ENCODE peak calls at places on chromosomes 6 and 20, in ten cellular contexts. I is cardiac fibroblast, C is colonic mucosa, H is GM23338, G is AG04450, O is mammary epithelial cell, E is mucosa of descending colon, X is spleen, M is HFF-Myc, T is HepG2. K is an unnamed sample.

GRCh38 chr20:36097331-36097730 is 57.2 kb upstream of the EPB41L1 start:
- DNase-seq in I (peak; percentile 80), C (peak; percentile 78), O (peak; percentile 34), M (no peak), H (no peak), T (no peak), G (no peak), E (peak; percentile 46), X (no peak), K (no peak)

GRCh38 chr6:117506180-117506835 is 23.8 kb downstream of the DCBLD1 start:
- DNase-seq in I (peak; percentile 67), E (no peak), M (no peak), H (peak; percentile 28), T (peak; percentile 91), C (no peak), X (no peak), G (no peak), O (peak; percentile 33), K (no peak)

GRCh38 chr20:25082498-25082873 is 545 bp upstream of the VSX1 start:
- DNase-seq in C (no peak), X (no peak), I (no peak), H (no peak), O (no peak), G (no peak), E (no peak), T (no peak), M (no peak), K (no peak)

GRCh38 chr6:135939216-135939610 is 87.7 kb downstream of the PDE7B start:
- DNase-seq in H (no peak), C (no peak), E (no peak), O (no peak), T (no peak), X (no peak), G (no peak), I (no peak), M (no peak), K (no peak)

GRCh38 chr20:59611286-59611685 is 6.9 kb downstream of the PHACTR3 start:
- DNase-seq in H (no peak), G (no peak), X (peak; percentile 42), T (no peak), C (no peak), I (no peak), O (no peak), M (no peak), E (no peak), K (no peak)

GRCh38 chr6:135182120-135182992 is 1.2 kb downstream of the MYB start:
- DNase-seq in H (peak; percentile 48), X (peak; percentile 88), O (peak; percentile 23), T (no peak), C (peak; percentile 60), E (peak; percentile 77), M (no peak), I (peak; percentile 16), G (no peak), K (no peak)

GRCh38 chr6:57317060-57317943 is at the start of gene PRIM2:
- DNase-seq in O (peak; percentile 80), G (peak; percentile 41), H (peak; percentile 93), X (peak; percentile 93), T (peak; percentile 89), I (peak; percentile 86), M (peak; percentile 52), E (peak; percentile 89), C (peak; percentile 94), K (peak; percentile 61)

GRCh38 chr6:166959906-166960608 is 3.7 kb upstream of the RNASET2 start:
- DNase-seq in M (no peak), X (no peak), G (no peak), C (no peak), H (no peak), T (no peak), O (no peak), I (no peak), E (no peak), K (no peak)

GRCh38 chr20:45467861-45468260 is 1.7 kb upstream of the WFDC2 start:
- DNase-seq in O (no peak), M (no peak), C (peak; percentile 71), T (no peak), E (peak; percentile 67), G (no peak), X (no peak), H (peak; percentile 15), I (no peak), K (no peak)

GRCh38 chr20:51862796-51863195 is 60.5 kb upstream of the SALL4 start:
- DNase-seq in T (no peak), H (no peak), O (no peak), E (no peak), M (no peak), G (no peak), X (no peak), C (no peak), I (peak; percentile 29), K (no peak)

GRCh38 chr6:2351807-2352431 is 106.5 kb upstream of the GMDS start:
- DNase-seq in H (no peak), T (no peak), E (no peak), G (peak; percentile 34), M (no peak), I (peak; percentile 84), O (no peak), C (no peak), X (no peak), K (no peak)

GRCh38 chr6:157813757-157814455 is 9.1 kb upstream of the SNX9 start:
- DNase-seq in I (peak; percentile 83), M (peak; percentile 48), H (no peak), C (no peak), E (no peak), G (peak; percentile 13), X (no peak), O (peak; percentile 71), T (no peak), K (no peak)

GRCh38 chr6:47034919-47035318 is 7.2 kb downstream of the ADGRF1 start:
- DNase-seq in G (peak; percentile 15), H (peak; percentile 35), X (no peak), I (peak; percentile 93), T (no peak), O (peak; percentile 99), C (no peak), E (no peak), M (peak; percentile 80), K (no peak)

GRCh38 chr6:142207265-142207877 is 60.3 kb downstream of the VTA1 start:
- DNase-seq in O (peak; percentile 32), H (peak; percentile 90), C (peak; percentile 54), T (peak; percentile 67), G (peak; percentile 33), I (peak; percentile 82), X (no peak), M (peak; percentile 43), E (no peak), K (peak; percentile 5)

GRCh38 chr6:168276576-168277273 is 42.9 kb downstream of the DACT2 start:
- DNase-seq in O (no peak), T (no peak), X (peak; percentile 50), C (no peak), G (no peak), I (no peak), H (no peak), E (no peak), M (no peak), K (no peak)

GRCh38 chr6:72260489-72260888 is 361.4 kb upstream of the KCNQ5 start:
- DNase-seq in G (no peak), T (no peak), O (no peak), X (no peak), C (no peak), E (no peak), M (no peak), I (peak; percentile 38), H (no peak), K (no peak)

DNA sequence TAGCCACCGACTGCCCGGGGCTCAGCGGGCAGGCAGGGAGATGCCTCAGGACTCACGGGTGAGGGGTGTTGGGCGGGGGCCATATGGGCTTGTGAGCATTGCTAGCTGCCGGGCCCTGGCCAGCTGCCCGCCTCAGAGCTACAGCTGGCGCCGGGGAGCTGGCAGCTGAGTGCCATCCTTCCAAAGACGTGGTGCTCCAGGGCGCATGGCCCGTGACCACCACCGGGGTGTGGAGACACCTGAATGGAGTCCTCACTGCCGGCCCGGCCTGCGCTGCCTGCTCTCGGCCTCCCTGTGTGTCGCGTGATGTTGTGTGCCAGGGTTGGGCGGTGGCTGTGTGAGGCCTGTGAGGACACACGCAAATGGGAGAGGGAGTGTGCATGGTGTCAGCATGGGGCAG is 10.6 kb upstream of the RBBP8NL start:
- DNase-seq in M (no peak), I (no peak), C (no peak), G (no peak), X (no peak), O (no peak), T (no peak), E (no peak), H (peak; percentile 48), K (no peak)
- TF ChIP-seq CTCF in M (no peak), I (no peak), C (no peak), G (no peak), X (no peak), O (no peak), T (no peak), E (no peak), H (no peak), K (no peak)

GRCh38 chr6:35892482-35892881 is 28.4 kb downstream of the SRPK1 start:
- DNase-seq in M (no peak), G (no peak), X (no peak), O (no peak), E (no peak), H (no peak), C (no peak), T (no peak), I (no peak), K (no peak)
- TF ChIP-seq CTCF in M (no peak), G (no peak), X (no peak), O (no peak), E (no peak), H (no peak), C (no peak), T (no peak), I (no peak), K (no peak)

GRCh38 chr6:52694404-52694803 is 23.5 kb downstream of the TMEM14A start:
- DNase-seq in E (no peak), C (no peak), T (no peak), G (no peak), O (no peak), H (no peak), M (no peak), X (no peak), I (no peak), K (no peak)

GRCh38 chr6:52696418-52696817 is 25.5 kb downstream of the TMEM14A start:
- DNase-seq in O (no peak), M (no peak), I (no peak), G (no peak), C (no peak), E (no peak), T (no peak), X (no peak), H (no peak), K (no peak)

GRCh38 chr6:52693777-52694176 is 22.9 kb downstream of the TMEM14A start:
- DNase-seq in C (no peak), I (no peak), T (no peak), H (no peak), M (no peak), G (no peak), X (no peak), O (no peak), E (no peak), K (no peak)

GRCh38 chr6:52697903-52698302 is 27.0 kb downstream of the TMEM14A start:
- DNase-seq in O (peak; percentile 14), M (no peak), X (no peak), T (no peak), H (peak; percentile 55), I (peak; percentile 19), G (no peak), C (no peak), E (no peak), K (no peak)
- TF ChIP-seq CTCF in O (no peak), M (no peak), X (no peak), T (no peak), H (peak; percentile 11), I (no peak), G (peak; percentile 8), C (no peak), E (no peak), K (no peak)

GRCh38 chr6:73606428-73606827 is 47.4 kb downstream of the SLC17A5 start:
- DNase-seq in O (no peak), I (no peak), T (no peak), M (no peak), H (no peak), C (no peak), G (no peak), E (no peak), X (no peak), K (no peak)
- TF ChIP-seq CTCF in O (no peak), I (no peak), T (no peak), M (no peak), H (no peak), C (no peak), G (no peak), E (no peak), X (no peak), K (no peak)

K was measured in CD4-positive, alpha-beta T cell.